ENCODE peak calls at places on chromosome 13, in four cellular contexts. K is heart left ventricle, G is left lung, F is lung. E is an unnamed sample.

GRCh38 chr13:114203536-114203935 is 24.5 kb downstream of the CFAP97D2 start:
- DNase-seq in K (no peak), G (no peak), F (no peak), E (no peak)

GRCh38 chr13:20610006-20610405 is 43.0 kb downstream of the IFT88 start:
- DNase-seq in K (no peak), G (no peak), F (no peak), E (no peak)

GRCh38 chr13:36549771-36550170 is 117.5 kb downstream of the CCNA1 start:
- DNase-seq in K (no peak), G (no peak), F (no peak), E (no peak)

GRCh38 chr13:95256086-95256485 is 45.2 kb downstream of the ABCC4 start:
- DNase-seq in K (no peak), G (no peak), F (no peak), E (peak; percentile 77)

GRCh38 chr13:105627270-105627669 is 908.2 kb downstream of the EFNB2 start:
- DNase-seq in K (no peak), G (no peak), F (no peak), E (no peak)

GRCh38 chr13:19153782-19154450 is 27.7 kb downstream of the TUBA3C start:
- DNase-seq in K (no peak), G (no peak), F (no peak), E (no peak)

GRCh38 chr13:48923376-48923775 is 52.3 kb upstream of the FNDC3A start:
- DNase-seq in K (no peak), G (no peak), F (no peak), E (no peak)

GRCh38 chr13:28429685-28430290 is 65.1 kb downstream of the FLT1 start:
- DNase-seq in K (no peak), G (no peak), F (no peak), E (no peak)

GRCh38 chr13:44806841-44807240 is 182.4 kb downstream of the NUFIP1 start:
- DNase-seq in K (no peak), G (no peak), F (no peak), E (no peak)

GRCh38 chr13:103640617-103641016 is 574.4 kb upstream of the SLC10A2 start:
- DNase-seq in K (no peak), G (no peak), F (no peak), E (no peak)

GRCh38 chr13:73496711-73497110 is 437.9 kb downstream of the KLF5 start:
- DNase-seq in K (no peak), G (no peak), F (no peak), E (no peak)

GRCh38 chr13:40271511-40271910 is 394.9 kb downstream of the FOXO1 start:
- DNase-seq in K (no peak), G (peak; percentile 35), F (no peak), E (no peak)

GRCh38 chr13:44792096-44792495 is 197.2 kb downstream of the NUFIP1 start:
- DNase-seq in K (no peak), G (no peak), F (no peak), E (no peak)

GRCh38 chr13:109859898-109860297 is 73.5 kb upstream of the IRS2 start:
- DNase-seq in K (no peak), G (no peak), F (peak; percentile 10), E (peak; percentile 42)

GRCh38 chr13:27794921-27795717 is 2.8 kb downstream of the GSX1 start:
- DNase-seq in K (no peak), G (no peak), F (no peak), E (no peak)

GRCh38 chr13:21240586-21240985 is 64.1 kb downstream of the MRPL57 start:
- DNase-seq in K (no peak), G (no peak), F (no peak), E (no peak)

GRCh38 chr13:92954746-92955145 is 271.9 kb upstream of the GPC6 start:
- DNase-seq in K (no peak), G (no peak), F (no peak), E (no peak)

GRCh38 chr13:100527644-100528043 is 60.9 kb downstream of the GGACT start:
- DNase-seq in K (no peak), G (no peak), F (no peak), E (no peak)

GRCh38 chr13:112783946-112784500 is 94.2 kb downstream of the ATP11A start:
- DNase-seq in K (no peak), G (peak; percentile 76), F (peak; percentile 73), E (no peak)
- H3K4me3 ChIP-seq in K (no peak overlapping the region), G (no peak overlapping the region), F (no peak overlapping the region), E (no peak overlapping the region)

GRCh38 chr13:42061943-42062342 is 13.5 kb downstream of the DGKH start:
- DNase-seq in K (no peak), G (no peak), F (no peak), E (no peak)
- H3K4me1 ChIP-seq in K (peaks cover 6% of the 10 kb centered on the region), G (no peaks in the 10 kb centered on the region), F (peaks cover 4% of the 10 kb centered on the region), E (no peaks in the 10 kb centered on the region)

DNA sequence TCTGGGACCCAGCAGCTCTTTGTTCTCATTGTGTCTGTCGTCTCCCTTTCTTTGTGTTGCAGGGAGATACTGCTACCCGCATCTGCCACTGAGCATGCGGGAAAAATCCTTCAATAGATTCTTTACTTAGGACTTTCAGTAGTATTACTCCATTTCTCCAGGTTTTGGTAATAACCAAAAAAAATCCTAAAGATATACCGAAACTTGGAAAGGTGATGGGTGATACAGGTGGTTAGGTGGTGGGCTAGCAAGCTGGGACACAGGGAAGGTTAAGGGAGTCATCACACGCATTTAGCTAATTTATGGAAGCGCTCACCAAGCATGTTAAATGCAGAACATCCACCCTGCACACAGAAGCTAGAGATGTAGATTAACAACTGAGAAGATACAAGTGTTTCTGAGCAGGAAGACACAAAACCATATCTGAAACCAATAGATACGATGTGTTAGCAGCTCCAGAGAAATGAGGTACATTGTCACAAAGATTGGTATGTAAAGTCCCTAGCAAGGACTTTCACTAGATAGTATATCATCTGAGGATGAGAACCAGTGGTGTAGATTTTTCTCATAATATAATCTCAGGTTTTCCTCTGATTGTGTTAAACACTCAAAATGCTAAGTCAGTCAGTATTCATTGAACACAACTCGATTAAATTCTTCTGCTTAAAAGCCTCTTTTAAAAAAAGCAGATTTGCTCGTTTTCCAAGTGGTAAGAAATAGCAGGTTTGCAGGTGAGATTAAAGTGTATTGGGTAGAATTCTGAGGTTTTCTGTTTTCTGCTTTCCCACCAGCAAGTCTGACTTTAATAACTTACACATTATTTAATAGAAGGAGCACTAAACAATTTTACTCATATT is 1.3 kb upstream of the SLAIN1 start:
- DNase-seq in K (no peak), G (no peak), F (no peak), E (no peak)
- H3K4me3 ChIP-seq in K (peak overlapping the region; percentile 66), G (peak overlapping the region; percentile 72), F (no peak overlapping the region), E (no peak overlapping the region)

GRCh38 chr13:97269603-97270002 is 47.5 kb downstream of the MBNL2 start:
- DNase-seq in K (no peak), G (no peak), F (no peak), E (no peak)

GRCh38 chr13:97268772-97269171 is 46.6 kb downstream of the MBNL2 start:
- DNase-seq in K (no peak), G (no peak), F (no peak), E (no peak)

GRCh38 chr13:97266328-97266727 is 44.2 kb downstream of the MBNL2 start:
- DNase-seq in K (no peak), G (peak; percentile 74), F (peak; percentile 70), E (no peak)

GRCh38 chr13:97266734-97267417 is 44.7 kb downstream of the MBNL2 start:
- DNase-seq in K (no peak), G (no peak), F (no peak), E (no peak)

GRCh38 chr13:97267418-97268059 is 45.4 kb downstream of the MBNL2 start:
- DNase-seq in K (no peak), G (no peak), F (no peak), E (no peak)
- H3K4me1 ChIP-seq in K (peaks cover 57% of the 10 kb centered on the region), G (peaks cover 42% of the 10 kb centered on the region), F (peaks cover 29% of the 10 kb centered on the region), E (peaks cover 21% of the 10 kb centered on the region)